ENCODE peak calls at places on chromosomes 13 and 19, in nine cellular contexts. Y, S, M, K, I, T, C, B and V are unnamed samples.

GRCh38 chr13:40668335-40668734 is 1.9 kb upstream of the FOXO1 start:
- DNase-seq in Y (peak), S (no peak), M (no peak), K (no peak), I (no peak), T (no peak), C (peak), B (no peak), V (no peak)

GRCh38 chr13:98492335-98493034 is 84.4 kb downstream of the STK24 start:
- DNase-seq in Y (no peak), S (no peak), M (no peak), K (no peak), I (no peak), T (no peak), C (no peak), B (no peak), V (no peak)

GRCh38 chr19:55259540-55260210 is 858 bp upstream of the PPP6R1 start:
- DNase-seq in Y (peak), S (no peak), M (no peak), K (no peak), I (no peak), T (no peak), C (no peak), B (no peak), V (no peak)

GRCh38 chr19:51398096-51398704 is 7.8 kb upstream of the C19orf84 start:
- DNase-seq in Y (no peak), S (no peak), M (no peak), K (no peak), I (no peak), T (no peak), C (peak), B (no peak), V (no peak)

GRCh38 chr19:5831152-5831551 is 8.3 kb downstream of the FUT6 start:
- DNase-seq in Y (no peak), S (no peak), M (no peak), K (no peak), I (no peak), T (no peak), C (no peak), B (no peak), V (no peak)

GRCh38 chr13:47415048-47415447 is 518.2 kb upstream of the HTR2A start:
- DNase-seq in Y (no peak), S (no peak), M (no peak), K (peak), I (no peak), T (no peak), C (no peak), B (no peak), V (no peak)

GRCh38 chr19:6458695-6459355 is 767 bp downstream of the SLC25A23 start:
- DNase-seq in Y (no peak), S (no peak), M (peak), K (no peak), I (no peak), T (no peak), C (no peak), B (peak), V (no peak)

GRCh38 chr13:85366759-85367417 is 432.3 kb downstream of the SLITRK6 start:
- DNase-seq in Y (no peak), S (no peak), M (no peak), K (no peak), I (no peak), T (no peak), C (no peak), B (no peak), V (no peak)

GRCh38 chr19:29421186-29421525 is 104.6 kb upstream of the VSTM2B start:
- DNase-seq in Y (no peak), S (no peak), M (no peak), K (no peak), I (no peak), T (no peak), C (no peak), B (no peak), V (no peak)

GRCh38 chr13:39498471-39499114 is 104.4 kb downstream of the LHFPL6 start:
- DNase-seq in Y (no peak), S (no peak), M (no peak), K (no peak), I (no peak), T (no peak), C (no peak), B (no peak), V (no peak)

GRCh38 chr19:7869453-7869909 is 4.7 kb downstream of the PRR36 start:
- DNase-seq in Y (no peak), S (no peak), M (peak), K (no peak), I (no peak), T (no peak), C (peak), B (peak), V (no peak)

GRCh38 chr19:6551607-6552450 is 21.0 kb downstream of the TNFSF9 start:
- DNase-seq in Y (no peak), S (no peak), M (no peak), K (peak), I (no peak), T (no peak), C (no peak), B (no peak), V (no peak)

GRCh38 chr19:45253396-45254027 is 2.4 kb downstream of the MARK4 start:
- DNase-seq in Y (no peak), S (no peak), M (no peak), K (peak), I (peak), T (no peak), C (no peak), B (no peak), V (no peak)

GRCh38 chr19:41376241-41376997 is at the start of gene TMEM91:
- DNase-seq in Y (peak), S (no peak), M (peak), K (no peak), I (no peak), T (no peak), C (peak), B (peak), V (no peak)

GRCh38 chr13:31049833-31050232 is 111.9 kb downstream of the HSPH1 start:
- DNase-seq in Y (no peak), S (no peak), M (no peak), K (no peak), I (no peak), T (no peak), C (no peak), B (no peak), V (no peak)

GRCh38 chr13:101623469-101624209 is 171.2 kb downstream of the ITGBL1 start:
- DNase-seq in Y (no peak), S (no peak), M (no peak), K (no peak), I (no peak), T (no peak), C (peak), B (no peak), V (no peak)

GRCh38 chr19:6416658-6417405 is 7.8 kb downstream of the KHSRP start:
- DNase-seq in Y (no peak), S (no peak), M (no peak), K (no peak), I (no peak), T (no peak), C (no peak), B (no peak), V (no peak)

GRCh38 chr19:45446295-45446694 is 21.5 kb upstream of the FOSB start:
- DNase-seq in Y (no peak), S (no peak), M (no peak), K (no peak), I (no peak), T (no peak), C (peak), B (no peak), V (no peak)

GRCh38 chr19:46718157-46718933 is 1.4 kb upstream of the PRKD2 start:
- DNase-seq in Y (no peak), S (no peak), M (peak), K (no peak), I (no peak), T (no peak), C (no peak), B (peak), V (no peak)

GRCh38 chr13:57631607-57632275 is at the start of gene PCDH17:
- DNase-seq in Y (no peak), S (no peak), M (peak), K (peak), I (no peak), T (no peak), C (peak), B (peak), V (no peak)

GRCh38 chr19:10270616-10271394 is at the start of gene ICAM1:
- DNase-seq in Y (peak), S (no peak), M (peak), K (peak), I (no peak), T (no peak), C (peak), B (peak), V (no peak)

GRCh38 chr13:114109646-114110045 is 22.8 kb downstream of the RASA3 start:
- DNase-seq in Y (peak), S (no peak), M (no peak), K (no peak), I (no peak), T (no peak), C (no peak), B (no peak), V (no peak)

GRCh38 chr19:41935781-41936415 is 7.6 kb upstream of the ERFL start:
- DNase-seq in Y (no peak), S (no peak), M (no peak), K (no peak), I (no peak), T (no peak), C (no peak), B (no peak), V (no peak)

GRCh38 chr19:3470500-3471128 is 9.7 kb downstream of the SMIM24 start:
- DNase-seq in Y (no peak), S (no peak), M (no peak), K (no peak), I (no peak), T (no peak), C (no peak), B (no peak), V (no peak)

GRCh38 chr13:49998714-49999624 is 2.1 kb downstream of the TRIM13 start:
- DNase-seq in Y (no peak), S (no peak), M (no peak), K (no peak), I (no peak), T (no peak), C (no peak), B (no peak), V (no peak)

GRCh38 chr19:3099347-3100145 is 5.4 kb downstream of the GNA11 start:
- DNase-seq in Y (no peak), S (no peak), M (no peak), K (no peak), I (no peak), T (no peak), C (no peak), B (peak), V (no peak)

GRCh38 chr19:47723573-47723923 is 10.3 kb downstream of the EHD2 start:
- DNase-seq in Y (no peak), S (peak), M (peak), K (peak), I (peak), T (no peak), C (no peak), B (peak), V (no peak)

GRCh38 chr19:16326401-16327130 is 1.9 kb downstream of the KLF2 start:
- DNase-seq in Y (no peak), S (no peak), M (no peak), K (no peak), I (no peak), T (no peak), C (peak), B (no peak), V (no peak)

GRCh38 chr13:42997381-42997780 is 5.3 kb upstream of the EPSTI1 start:
- DNase-seq in Y (no peak), S (no peak), M (no peak), K (no peak), I (no peak), T (no peak), C (peak), B (no peak), V (no peak)

GRCh38 chr13:53782400-53783030 is 753.9 kb downstream of the OLFM4 start:
- DNase-seq in Y (no peak), S (no peak), M (peak), K (peak), I (peak), T (no peak), C (peak), B (peak), V (no peak)

GRCh38 chr19:3563689-3564269 is 6.4 kb upstream of the MFSD12 start:
- DNase-seq in Y (no peak), S (no peak), M (no peak), K (no peak), I (no peak), T (no peak), C (no peak), B (no peak), V (no peak)

GRCh38 chr13:66425741-66426140 is 804.4 kb downstream of the PCDH9 start:
- DNase-seq in Y (no peak), S (no peak), M (no peak), K (peak), I (no peak), T (no peak), C (no peak), B (no peak), V (no peak)

GRCh38 chr13:50392977-50393376 is 377.7 kb downstream of the KCNRG start:
- DNase-seq in Y (no peak), S (no peak), M (no peak), K (no peak), I (no peak), T (no peak), C (no peak), B (no peak), V (no peak)

GRCh38 chr13:69274231-69274630 is 833.4 kb upstream of the ATXN8OS start:
- DNase-seq in Y (no peak), S (no peak), M (no peak), K (no peak), I (no peak), T (no peak), C (no peak), B (no peak), V (no peak)

GRCh38 chr19:49929611-49930482 is 543 bp upstream of the NUP62 start:
- DNase-seq in Y (peak), S (peak), M (peak), K (peak), I (peak), T (peak), C (peak), B (peak), V (peak)
- TF ChIP-seq CTCF in Y (no peak), S (no peak), M (no peak), K (no peak), I (no peak), T (no peak), C (no peak), B (no peak), V (peak)

GRCh38 chr19:38451036-38451435 is 17.5 kb downstream of the RYR1 start:
- DNase-seq in Y (no peak), S (no peak), M (no peak), K (no peak), I (no peak), T (no peak), C (no peak), B (no peak), V (no peak)
- TF ChIP-seq CTCF in Y (no peak), S (no peak), M (no peak), K (no peak), I (no peak), T (no peak), C (no peak), B (no peak), V (no peak)

DNA sequence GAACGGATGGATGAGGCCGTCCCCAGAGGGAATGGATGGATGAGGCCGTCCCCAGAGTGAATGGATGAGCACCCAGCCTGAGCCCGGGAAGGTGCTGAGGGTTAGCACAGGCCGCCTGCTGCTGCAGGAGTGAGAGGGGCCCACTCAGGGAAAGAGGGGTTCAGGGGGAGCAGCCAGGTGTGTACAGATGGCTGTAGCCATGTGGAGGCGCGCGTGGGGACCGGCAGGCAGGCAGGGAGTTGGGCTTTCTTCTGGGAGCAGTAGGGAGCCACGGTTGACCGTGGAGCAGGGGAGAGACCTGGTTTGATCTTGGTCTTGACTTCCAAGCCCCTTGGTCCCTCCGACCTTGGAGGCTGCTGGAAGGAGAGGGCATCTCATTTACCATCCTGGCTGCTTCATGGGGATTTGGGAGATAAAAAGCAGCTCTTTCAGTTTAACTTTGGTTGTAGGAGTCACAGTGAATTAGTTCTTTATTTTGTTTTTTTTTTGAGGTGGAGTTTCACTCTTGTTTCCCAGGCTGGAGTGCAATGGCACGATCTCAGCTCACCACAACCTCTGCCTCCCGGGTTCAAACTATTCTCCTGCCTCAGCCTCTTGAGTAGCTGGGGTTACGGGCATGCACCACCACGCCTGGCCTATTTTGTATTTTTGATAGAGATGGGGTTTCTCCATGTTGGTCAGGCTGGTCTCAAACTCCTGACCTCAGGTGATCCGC is 24.7 kb downstream of the ARID3A start:
- DNase-seq in Y (no peak), S (no peak), M (no peak), K (no peak), I (no peak), T (no peak), C (no peak), B (no peak), V (no peak)
- TF ChIP-seq CTCF in Y (no peak), S (no peak), M (no peak), K (no peak), I (no peak), T (no peak), C (no peak), B (no peak), V (no peak)

GRCh38 chr19:1365964-1366695 is 17.6 kb upstream of the NDUFS7 start:
- DNase-seq in Y (no peak), S (no peak), M (no peak), K (no peak), I (no peak), T (no peak), C (no peak), B (no peak), V (no peak)

GRCh38 chr19:1362385-1363257 is 21.1 kb upstream of the NDUFS7 start:
- DNase-seq in Y (no peak), S (no peak), M (no peak), K (no peak), I (no peak), T (no peak), C (no peak), B (no peak), V (no peak)

GRCh38 chr19:1365306-1365963 is 18.3 kb upstream of the NDUFS7 start:
- DNase-seq in Y (no peak), S (no peak), M (no peak), K (no peak), I (no peak), T (no peak), C (no peak), B (no peak), V (no peak)

GRCh38 chr19:1363599-1363998 is 20.1 kb upstream of the NDUFS7 start:
- DNase-seq in Y (no peak), S (no peak), M (no peak), K (no peak), I (no peak), T (no peak), C (no peak), B (no peak), V (no peak)

DNA sequence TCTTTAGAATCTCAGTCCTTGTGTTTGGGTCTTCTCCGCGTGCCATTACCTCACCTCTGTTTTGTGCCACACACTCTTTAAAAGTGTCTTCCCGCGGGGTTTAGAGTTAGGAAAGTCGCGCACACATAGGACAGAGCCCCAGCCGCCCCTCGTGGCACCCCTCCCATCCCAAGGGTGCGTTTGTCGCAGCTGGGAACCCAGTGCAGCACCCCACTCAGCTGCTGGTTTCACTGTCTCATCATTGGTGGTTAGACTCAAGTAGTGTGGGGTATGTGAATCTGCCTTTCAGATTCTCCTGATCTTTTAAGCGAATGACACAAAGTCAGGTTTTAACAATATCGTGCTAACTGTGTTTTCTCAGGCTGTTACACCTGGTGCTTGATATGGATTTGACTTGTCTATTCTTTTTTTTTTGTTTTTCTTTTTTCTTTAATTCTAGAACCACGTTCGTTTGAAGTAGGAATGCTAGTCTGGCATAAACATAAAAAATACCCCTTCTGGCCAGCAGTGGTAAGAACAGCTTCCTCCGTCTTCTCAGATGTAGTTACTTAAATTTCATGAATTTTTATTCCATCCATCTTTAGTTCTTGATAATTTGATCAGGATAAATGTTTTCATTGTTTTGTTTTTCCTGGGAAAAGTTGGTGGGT is 19.5 kb upstream of the NDUFS7 start:
- DNase-seq in Y (no peak), S (no peak), M (no peak), K (no peak), I (no peak), T (no peak), C (no peak), B (no peak), V (no peak)
- TF ChIP-seq CTCF in Y (no peak), S (peak), M (no peak), K (peak), I (no peak), T (peak), C (no peak), B (peak), V (peak)

DNA sequence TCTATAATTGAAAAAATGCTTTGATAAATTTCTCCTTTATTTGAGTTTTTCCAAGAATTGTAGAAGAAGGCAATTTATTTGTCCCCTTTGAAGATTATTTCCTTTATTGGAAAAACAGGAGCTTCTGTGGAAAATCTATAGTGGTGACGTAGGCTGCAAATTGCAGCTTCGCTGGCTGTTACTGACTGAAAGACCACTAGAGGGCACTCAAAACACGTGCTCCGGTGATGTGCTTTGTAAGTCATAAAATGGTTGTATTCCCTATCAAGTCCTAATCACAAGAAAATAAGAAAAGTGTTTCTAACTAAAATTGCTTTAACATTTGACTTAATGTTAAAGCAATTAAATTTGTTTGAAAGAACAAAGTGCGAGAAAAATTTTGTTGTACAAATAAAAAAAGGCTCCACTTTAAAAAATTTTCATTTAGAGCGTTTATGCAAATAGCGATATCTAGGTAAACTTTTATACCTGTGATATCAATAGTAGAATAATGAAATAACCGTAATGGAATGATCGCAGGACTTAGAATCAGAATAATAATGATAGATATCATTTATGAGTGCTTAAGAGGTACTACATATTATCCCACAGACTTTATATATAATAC is 638.2 kb upstream of the SPRY2 start:
- DNase-seq in Y (no peak), S (peak), M (peak), K (peak), I (peak), T (peak), C (peak), B (peak), V (no peak)
- TF ChIP-seq CTCF in Y (peak), S (peak), M (no peak), K (peak), I (peak), T (peak), C (peak), B (peak), V (peak)